ENCODE peak calls at places on chromosomes 12 and 14, in seven cellular contexts. One of them, this sample, is unnamed.

GRCh38 chr14:60905930-60906329 is 74.9 kb downstream of the TRMT5 start:
- DNase-seq in trophoblast cell: no peak
- DNase-seq in neuronal stem cell: no peak
- DNase-seq in IMR-90: peak
- DNase-seq in mesendoderm: no peak
- DNase-seq in mesenchymal stem cell: no peak
- DNase-seq in H1: no peak
- DNase-seq in this sample: no peak

GRCh38 chr14:73661872-73662271 is 17.1 kb downstream of the DNAL1 start:
- DNase-seq in trophoblast cell: no peak
- DNase-seq in neuronal stem cell: no peak
- DNase-seq in IMR-90: peak
- DNase-seq in mesendoderm: no peak
- DNase-seq in mesenchymal stem cell: no peak
- DNase-seq in H1: no peak
- DNase-seq in this sample: no peak

GRCh38 chr14:91324606-91324950 is 80.1 kb upstream of the GPR68 start:
- DNase-seq in trophoblast cell: no peak
- DNase-seq in neuronal stem cell: no peak
- DNase-seq in IMR-90: no peak
- DNase-seq in mesendoderm: no peak
- DNase-seq in mesenchymal stem cell: no peak
- DNase-seq in H1: no peak
- DNase-seq in this sample: no peak

GRCh38 chr12:111194703-111195051 is 174.2 kb downstream of the PHETA1 start:
- DNase-seq in trophoblast cell: no peak
- DNase-seq in neuronal stem cell: no peak
- DNase-seq in IMR-90: no peak
- DNase-seq in mesendoderm: no peak
- DNase-seq in mesenchymal stem cell: no peak
- DNase-seq in H1: no peak
- DNase-seq in this sample: no peak

GRCh38 chr14:74675219-74675618 is 37.7 kb downstream of the AREL1 start:
- DNase-seq in trophoblast cell: no peak
- DNase-seq in neuronal stem cell: no peak
- DNase-seq in IMR-90: no peak
- DNase-seq in mesendoderm: no peak
- DNase-seq in mesenchymal stem cell: no peak
- DNase-seq in H1: no peak
- DNase-seq in this sample: no peak

GRCh38 chr14:54621686-54622085 is 54.8 kb downstream of the SAMD4A start:
- DNase-seq in trophoblast cell: no peak
- DNase-seq in neuronal stem cell: no peak
- DNase-seq in IMR-90: peak
- DNase-seq in mesendoderm: no peak
- DNase-seq in mesenchymal stem cell: no peak
- DNase-seq in H1: no peak
- DNase-seq in this sample: no peak

GRCh38 chr14:76810525-76810924 is 2.2 kb downstream of the ANGEL1 start:
- DNase-seq in trophoblast cell: no peak
- DNase-seq in neuronal stem cell: no peak
- DNase-seq in IMR-90: no peak
- DNase-seq in mesendoderm: no peak
- DNase-seq in mesenchymal stem cell: no peak
- DNase-seq in H1: no peak
- DNase-seq in this sample: no peak

GRCh38 chr14:22472935-22473854 is 115.8 kb downstream of the DAD1 start:
- DNase-seq in trophoblast cell: peak
- DNase-seq in neuronal stem cell: peak
- DNase-seq in IMR-90: peak
- DNase-seq in mesendoderm: peak
- DNase-seq in mesenchymal stem cell: peak
- DNase-seq in H1: peak
- DNase-seq in this sample: peak

GRCh38 chr12:5656836-5657235 is 224.9 kb downstream of the NTF3 start:
- DNase-seq in trophoblast cell: no peak
- DNase-seq in neuronal stem cell: no peak
- DNase-seq in IMR-90: no peak
- DNase-seq in mesendoderm: no peak
- DNase-seq in mesenchymal stem cell: no peak
- DNase-seq in H1: no peak
- DNase-seq in this sample: no peak

GRCh38 chr12:17148706-17149105 is 542.7 kb upstream of the LMO3 start:
- DNase-seq in trophoblast cell: no peak
- DNase-seq in neuronal stem cell: no peak
- DNase-seq in IMR-90: no peak
- DNase-seq in mesendoderm: peak
- DNase-seq in mesenchymal stem cell: no peak
- DNase-seq in H1: no peak
- DNase-seq in this sample: no peak

GRCh38 chr14:104665663-104666522 is 23.5 kb upstream of the INF2 start:
- DNase-seq in trophoblast cell: peak
- DNase-seq in neuronal stem cell: peak
- DNase-seq in IMR-90: no peak
- DNase-seq in mesendoderm: peak
- DNase-seq in mesenchymal stem cell: no peak
- DNase-seq in H1: no peak
- DNase-seq in this sample: peak

GRCh38 chr12:58920102-58920955 is at the start of gene LRIG3:
- DNase-seq in trophoblast cell: peak
- DNase-seq in neuronal stem cell: peak
- DNase-seq in IMR-90: peak
- DNase-seq in mesendoderm: peak
- DNase-seq in mesenchymal stem cell: peak
- DNase-seq in H1: peak
- DNase-seq in this sample: peak

GRCh38 chr12:111248981-111249380 is 119.9 kb downstream of the PHETA1 start:
- DNase-seq in trophoblast cell: no peak
- DNase-seq in neuronal stem cell: no peak
- DNase-seq in IMR-90: no peak
- DNase-seq in mesendoderm: no peak
- DNase-seq in mesenchymal stem cell: no peak
- DNase-seq in H1: no peak
- DNase-seq in this sample: no peak

GRCh38 chr12:9786726-9787339 is 26.1 kb upstream of the CD69 start:
- DNase-seq in trophoblast cell: no peak
- DNase-seq in neuronal stem cell: no peak
- DNase-seq in IMR-90: no peak
- DNase-seq in mesendoderm: no peak
- DNase-seq in mesenchymal stem cell: no peak
- DNase-seq in H1: no peak
- DNase-seq in this sample: no peak

GRCh38 chr14:33986804-33987203 is 35.9 kb upstream of the EGLN3 start:
- DNase-seq in trophoblast cell: peak
- DNase-seq in neuronal stem cell: no peak
- DNase-seq in IMR-90: peak
- DNase-seq in mesendoderm: peak
- DNase-seq in mesenchymal stem cell: peak
- DNase-seq in H1: no peak
- DNase-seq in this sample: no peak

GRCh38 chr12:51329742-51330141 is 5.8 kb upstream of the BIN2 start:
- DNase-seq in trophoblast cell: no peak
- DNase-seq in neuronal stem cell: no peak
- DNase-seq in IMR-90: no peak
- DNase-seq in mesendoderm: no peak
- DNase-seq in mesenchymal stem cell: no peak
- DNase-seq in H1: no peak
- DNase-seq in this sample: no peak

GRCh38 chr12:117192057-117192456 is 1.8 kb upstream of the FBXO21 start:
- DNase-seq in trophoblast cell: peak
- DNase-seq in neuronal stem cell: no peak
- DNase-seq in IMR-90: no peak
- DNase-seq in mesendoderm: peak
- DNase-seq in mesenchymal stem cell: no peak
- DNase-seq in H1: no peak
- DNase-seq in this sample: peak

GRCh38 chr12:132453361-132454133 is 36.4 kb upstream of the FBRSL1 start:
- DNase-seq in trophoblast cell: peak
- DNase-seq in neuronal stem cell: no peak
- DNase-seq in IMR-90: peak
- DNase-seq in mesendoderm: peak
- DNase-seq in mesenchymal stem cell: no peak
- DNase-seq in H1: no peak
- DNase-seq in this sample: no peak

GRCh38 chr14:71266994-71267636 is 359.9 kb downstream of the PCNX1 start:
- DNase-seq in trophoblast cell: no peak
- DNase-seq in neuronal stem cell: no peak
- DNase-seq in IMR-90: peak
- DNase-seq in mesendoderm: no peak
- DNase-seq in mesenchymal stem cell: peak
- DNase-seq in H1: no peak
- DNase-seq in this sample: no peak

GRCh38 chr12:52362118-52362726 is 5.1 kb downstream of the KRT85 start:
- DNase-seq in trophoblast cell: no peak
- DNase-seq in neuronal stem cell: no peak
- DNase-seq in IMR-90: no peak
- DNase-seq in mesendoderm: peak
- DNase-seq in mesenchymal stem cell: no peak
- DNase-seq in H1: peak
- DNase-seq in this sample: peak

GRCh38 chr12:55706840-55707671 is 648 bp downstream of the ITGA7 start:
- DNase-seq in trophoblast cell: no peak
- DNase-seq in neuronal stem cell: no peak
- DNase-seq in IMR-90: no peak
- DNase-seq in mesendoderm: peak
- DNase-seq in mesenchymal stem cell: no peak
- DNase-seq in H1: peak
- DNase-seq in this sample: peak

GRCh38 chr12:98198261-98198982 is 317.0 kb upstream of the TMPO start:
- DNase-seq in trophoblast cell: no peak
- DNase-seq in neuronal stem cell: no peak
- DNase-seq in IMR-90: no peak
- DNase-seq in mesendoderm: peak
- DNase-seq in mesenchymal stem cell: no peak
- DNase-seq in H1: no peak
- DNase-seq in this sample: no peak
- H3K4ac ChIP-seq in trophoblast cell: no peak
- H3K4ac ChIP-seq in neuronal stem cell: no peak
- H3K4ac ChIP-seq in IMR-90: no peak
- H3K4ac ChIP-seq in mesendoderm: no peak
- H3K4ac ChIP-seq in mesenchymal stem cell: no peak
- H3K4ac ChIP-seq in H1: no peak
- H3K4ac ChIP-seq in this sample: no peak

GRCh38 chr12:1497161-1497560 is 97.2 kb downstream of the FBXL14 start:
- DNase-seq in trophoblast cell: no peak
- DNase-seq in neuronal stem cell: no peak
- DNase-seq in IMR-90: no peak
- DNase-seq in mesendoderm: no peak
- DNase-seq in mesenchymal stem cell: no peak
- DNase-seq in H1: peak
- DNase-seq in this sample: peak

GRCh38 chr12:1501001-1501400 is 93.4 kb downstream of the FBXL14 start:
- DNase-seq in trophoblast cell: no peak
- DNase-seq in neuronal stem cell: no peak
- DNase-seq in IMR-90: no peak
- DNase-seq in mesendoderm: no peak
- DNase-seq in mesenchymal stem cell: no peak
- DNase-seq in H1: no peak
- DNase-seq in this sample: no peak

GRCh38 chr12:1500095-1500801 is 94.1 kb downstream of the FBXL14 start:
- DNase-seq in trophoblast cell: no peak
- DNase-seq in neuronal stem cell: no peak
- DNase-seq in IMR-90: peak
- DNase-seq in mesendoderm: peak
- DNase-seq in mesenchymal stem cell: peak
- DNase-seq in H1: no peak
- DNase-seq in this sample: no peak

GRCh38 chr12:1498199-1498740 is 96.1 kb downstream of the FBXL14 start:
- DNase-seq in trophoblast cell: no peak
- DNase-seq in neuronal stem cell: no peak
- DNase-seq in IMR-90: no peak
- DNase-seq in mesendoderm: no peak
- DNase-seq in mesenchymal stem cell: no peak
- DNase-seq in H1: no peak
- DNase-seq in this sample: no peak

GRCh38 chr12:1499351-1499750 is 95.0 kb downstream of the FBXL14 start:
- DNase-seq in trophoblast cell: no peak
- DNase-seq in neuronal stem cell: no peak
- DNase-seq in IMR-90: no peak
- DNase-seq in mesendoderm: no peak
- DNase-seq in mesenchymal stem cell: no peak
- DNase-seq in H1: no peak
- DNase-seq in this sample: no peak
- H3K18ac ChIP-seq in trophoblast cell: no peak
- H3K18ac ChIP-seq in neuronal stem cell: peak
- H3K18ac ChIP-seq in IMR-90: peak
- H3K18ac ChIP-seq in mesendoderm: no peak
- H3K18ac ChIP-seq in mesenchymal stem cell: peak
- H3K18ac ChIP-seq in H1: no peak
- H3K18ac ChIP-seq in this sample: no peak

DNA sequence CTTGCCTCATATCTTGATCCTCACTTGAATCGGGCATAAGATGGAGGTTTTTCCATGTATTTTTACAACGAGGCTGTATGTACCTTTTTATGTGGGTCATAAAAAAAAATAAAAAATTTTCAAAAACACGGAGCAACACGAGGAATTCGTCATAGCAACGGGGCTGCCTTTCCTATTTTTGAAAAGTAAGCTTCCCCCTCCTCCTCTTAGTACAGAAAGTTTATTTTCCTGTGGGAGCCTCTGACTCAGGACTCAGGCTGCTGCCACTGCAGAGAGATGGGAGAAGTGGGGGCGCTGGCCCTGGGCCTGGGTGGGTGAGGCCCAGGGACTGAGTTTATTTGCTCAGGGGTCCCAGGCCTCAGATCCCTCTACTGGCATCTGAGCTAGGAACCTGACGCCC is 10.1 kb upstream of the CMKLR1 start:
- DNase-seq in trophoblast cell: peak
- DNase-seq in neuronal stem cell: no peak
- DNase-seq in IMR-90: no peak
- DNase-seq in mesendoderm: no peak
- DNase-seq in mesenchymal stem cell: no peak
- DNase-seq in H1: no peak
- DNase-seq in this sample: no peak
- H3K27ac ChIP-seq in trophoblast cell: no peak
- H3K27ac ChIP-seq in neuronal stem cell: no peak
- H3K27ac ChIP-seq in IMR-90: no peak
- H3K27ac ChIP-seq in mesendoderm: no peak
- H3K27ac ChIP-seq in mesenchymal stem cell: no peak
- H3K27ac ChIP-seq in H1: no peak
- H3K27ac ChIP-seq in this sample: no peak

DNA sequence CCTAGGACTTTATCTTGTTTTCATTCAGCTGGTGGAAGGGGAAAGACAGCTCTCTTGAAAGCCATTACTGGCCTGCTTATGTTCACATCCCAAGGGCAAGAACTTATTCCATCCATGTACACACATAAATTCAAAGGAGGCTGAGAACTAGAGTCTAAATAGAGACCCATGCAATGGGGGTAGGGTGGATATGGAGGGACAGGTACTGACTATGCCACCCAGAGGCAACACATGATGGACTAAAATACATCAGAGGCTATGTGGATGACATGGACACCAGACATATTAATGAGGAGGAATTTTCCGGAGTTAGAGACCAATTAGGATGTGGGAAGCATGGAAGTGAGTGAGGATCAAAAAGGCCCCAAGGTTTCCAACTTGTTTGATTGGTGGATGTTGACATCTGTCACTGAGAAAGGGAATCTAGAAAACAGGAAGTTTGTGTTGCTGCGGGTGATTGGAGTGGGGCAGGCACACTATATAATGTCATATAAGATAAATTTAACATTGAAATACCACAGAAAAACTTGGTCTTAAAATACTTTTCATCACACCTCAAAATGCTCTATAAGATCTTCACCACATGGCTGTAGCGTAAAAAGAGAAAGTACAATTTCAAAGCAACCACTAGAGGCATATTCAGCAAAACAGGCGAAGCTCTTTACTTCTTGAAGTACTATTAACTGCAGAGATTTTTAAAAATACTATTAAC is 130.4 kb downstream of the GRIP1 start:
- DNase-seq in trophoblast cell: no peak
- DNase-seq in neuronal stem cell: no peak
- DNase-seq in IMR-90: no peak
- DNase-seq in mesendoderm: peak
- DNase-seq in mesenchymal stem cell: no peak
- DNase-seq in H1: no peak
- DNase-seq in this sample: no peak
- H3K4ac ChIP-seq in trophoblast cell: no peak
- H3K4ac ChIP-seq in neuronal stem cell: no peak
- H3K4ac ChIP-seq in IMR-90: no peak
- H3K4ac ChIP-seq in mesendoderm: no peak
- H3K4ac ChIP-seq in mesenchymal stem cell: no peak
- H3K4ac ChIP-seq in H1: no peak
- H3K4ac ChIP-seq in this sample: no peak